ENCODE peak calls at places on chromosomes 3 and 15, in four cellular contexts. One of them, this sample, is unnamed.

GRCh38 chr3:38126121-38126892 is 10.6 kb downstream of the ACAA1 start:
- DNase-seq in neural progenitor cell: no peak
- DNase-seq in PC-3: no peak
- DNase-seq in SK-N-SH: no peak
- DNase-seq in this sample: no peak

GRCh38 chr3:115615001-115615447 is 8.3 kb upstream of the GAP43 start:
- DNase-seq in neural progenitor cell: peak; percentile 15
- DNase-seq in PC-3: peak; percentile 53
- DNase-seq in SK-N-SH: no peak
- DNase-seq in this sample: no peak

GRCh38 chr3:193788189-193788946 is 195.4 kb downstream of the OPA1 start:
- DNase-seq in neural progenitor cell: peak; percentile 90
- DNase-seq in PC-3: peak; percentile 75
- DNase-seq in SK-N-SH: peak; percentile 75
- DNase-seq in this sample: peak; percentile 56

GRCh38 chr3:178195824-178196223 is 340.4 kb upstream of the KCNMB2 start:
- DNase-seq in neural progenitor cell: no peak
- DNase-seq in PC-3: peak; percentile 51
- DNase-seq in SK-N-SH: no peak
- DNase-seq in this sample: peak; percentile 70

GRCh38 chr3:147415819-147416218 is 6.7 kb downstream of the ZIC1 start:
- DNase-seq in neural progenitor cell: peak; percentile 21
- DNase-seq in PC-3: peak; percentile 27
- DNase-seq in SK-N-SH: no peak
- DNase-seq in this sample: no peak

GRCh38 chr3:195537995-195538394 is 5.1 kb downstream of the PPP1R2 start:
- DNase-seq in neural progenitor cell: no peak
- DNase-seq in PC-3: no peak
- DNase-seq in SK-N-SH: no peak
- DNase-seq in this sample: no peak

GRCh38 chr3:46845397-46845859 is 17.8 kb downstream of the MYL3 start:
- DNase-seq in neural progenitor cell: peak; percentile 53
- DNase-seq in PC-3: peak; percentile 25
- DNase-seq in SK-N-SH: peak; percentile 90
- DNase-seq in this sample: peak; percentile 87

GRCh38 chr15:87827126-87827525 is 429.4 kb downstream of the NTRK3 start:
- DNase-seq in neural progenitor cell: no peak
- DNase-seq in PC-3: peak; percentile 19
- DNase-seq in SK-N-SH: no peak
- DNase-seq in this sample: peak; percentile 11

DNA sequence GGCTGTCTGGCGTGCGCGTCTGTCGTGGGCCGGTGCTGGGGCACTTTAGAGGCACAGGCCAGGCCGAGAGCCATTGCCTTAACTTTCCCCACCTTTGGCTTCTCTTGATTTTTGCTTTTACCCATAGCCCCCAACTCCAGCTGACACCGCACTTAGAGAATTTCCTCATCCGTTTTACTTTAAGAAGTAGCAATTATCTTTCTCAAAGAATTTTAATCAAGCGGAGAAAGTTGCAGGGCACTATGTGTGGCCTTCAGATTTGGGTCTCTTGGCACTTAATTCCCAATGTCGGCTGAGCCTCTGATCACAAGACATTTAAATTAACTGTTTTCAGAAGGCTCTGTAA is 1.2 kb downstream of the ALDH1A3 start:
- DNase-seq in neural progenitor cell: peak; percentile 16
- DNase-seq in PC-3: no peak
- DNase-seq in SK-N-SH: no peak
- DNase-seq in this sample: no peak
- H3K27me3 ChIP-seq in neural progenitor cell: peaks cover 96% of the 10 kb centered on the region
- H3K27me3 ChIP-seq in PC-3: no peaks in the 10 kb centered on the region
- H3K27me3 ChIP-seq in SK-N-SH: no peaks in the 10 kb centered on the region
- H3K27me3 ChIP-seq in this sample: no peaks in the 10 kb centered on the region

GRCh38 chr3:9760779-9761505 is 8.8 kb downstream of the CAMK1 start:
- DNase-seq in neural progenitor cell: no peak
- DNase-seq in PC-3: no peak
- DNase-seq in SK-N-SH: no peak
- DNase-seq in this sample: no peak

GRCh38 chr3:9762871-9763270 is 6.9 kb downstream of the CAMK1 start:
- DNase-seq in neural progenitor cell: no peak
- DNase-seq in PC-3: no peak
- DNase-seq in SK-N-SH: no peak
- DNase-seq in this sample: no peak

GRCh38 chr3:9765865-9766264 is 3.9 kb downstream of the CAMK1 start:
- DNase-seq in neural progenitor cell: no peak
- DNase-seq in PC-3: no peak
- DNase-seq in SK-N-SH: peak; percentile 58
- DNase-seq in this sample: no peak

GRCh38 chr3:9757427-9757826 is 7.7 kb downstream of the OGG1 start:
- DNase-seq in neural progenitor cell: no peak
- DNase-seq in PC-3: no peak
- DNase-seq in SK-N-SH: no peak
- DNase-seq in this sample: no peak

DNA sequence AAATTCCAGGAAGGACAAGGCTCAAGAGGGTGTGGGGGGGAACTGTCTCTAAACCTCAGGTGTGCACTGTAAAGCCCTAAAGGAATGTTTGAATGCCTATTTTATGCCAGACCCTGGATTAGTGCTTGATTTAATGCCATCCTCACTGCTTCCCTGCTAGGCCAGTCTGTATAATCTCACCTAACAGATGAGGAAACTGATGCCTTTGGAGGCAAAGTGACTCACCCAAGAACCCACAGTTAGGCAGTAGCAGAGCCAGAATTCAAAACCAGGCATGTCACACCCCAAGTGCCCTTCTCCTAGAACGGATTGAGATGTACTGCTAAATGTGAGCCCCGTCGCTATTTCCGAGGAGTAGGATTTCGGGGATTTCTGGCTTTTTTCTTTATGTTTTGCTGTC is 7.8 kb downstream of the CAMK1 start:
- DNase-seq in neural progenitor cell: no peak
- DNase-seq in PC-3: no peak
- DNase-seq in SK-N-SH: no peak
- DNase-seq in this sample: no peak
- H3K9ac ChIP-seq in neural progenitor cell: no peak overlapping the region
- H3K9ac ChIP-seq in PC-3: no peak overlapping the region
- H3K9ac ChIP-seq in SK-N-SH: no peak overlapping the region
- H3K9ac ChIP-seq in this sample: no peak overlapping the region

DNA sequence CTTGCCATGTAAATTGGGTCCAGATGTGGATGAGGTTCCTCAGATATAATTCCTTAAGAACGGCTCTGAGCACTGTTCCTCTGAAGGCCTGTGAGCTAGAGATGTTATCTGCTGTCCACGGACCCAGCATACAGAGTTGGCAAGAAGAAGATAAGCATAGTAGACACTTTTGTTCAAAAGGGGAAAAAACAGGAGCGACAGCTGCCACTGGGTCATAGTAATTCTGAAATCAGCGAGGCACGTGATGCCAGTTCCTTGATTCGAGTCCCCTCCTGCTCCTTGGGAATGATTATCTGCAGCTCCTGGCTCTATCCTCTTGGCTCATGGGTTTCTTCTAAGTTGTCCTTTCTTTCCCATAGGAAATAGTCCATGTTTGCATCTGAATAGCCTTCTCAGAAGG is 2.5 kb upstream of the RAB7A start:
- DNase-seq in neural progenitor cell: no peak
- DNase-seq in PC-3: no peak
- DNase-seq in SK-N-SH: no peak
- DNase-seq in this sample: no peak
- H3K4me1 ChIP-seq in neural progenitor cell: peaks cover 16% of the 10 kb centered on the region
- H3K4me1 ChIP-seq in PC-3: peaks cover 9% of the 10 kb centered on the region
- H3K4me1 ChIP-seq in SK-N-SH: peaks cover 8% of the 10 kb centered on the region
- H3K4me1 ChIP-seq in this sample: peaks cover 14% of the 10 kb centered on the region

DNA sequence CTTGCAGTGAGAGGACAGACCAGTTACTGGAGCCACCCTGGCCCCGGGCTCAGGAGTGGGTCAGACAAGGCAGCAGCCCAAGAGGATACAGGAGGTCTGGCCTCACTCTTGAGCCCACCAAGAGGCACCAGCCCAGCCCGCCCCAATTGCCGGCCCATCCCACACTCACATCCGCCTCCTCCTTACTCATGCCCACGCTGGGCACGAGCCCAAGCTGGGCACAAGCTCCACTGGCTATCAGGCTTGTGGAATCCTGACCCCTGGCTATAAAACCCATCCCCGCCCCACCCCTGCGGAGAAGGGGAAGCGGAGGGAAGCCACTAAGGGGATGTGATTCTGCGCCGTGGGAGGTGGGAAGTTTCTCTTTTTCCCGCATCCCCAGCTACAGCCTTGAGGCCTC is 25.9 kb downstream of the ADCY5 start:
- DNase-seq in neural progenitor cell: no peak
- DNase-seq in PC-3: no peak
- DNase-seq in SK-N-SH: no peak
- DNase-seq in this sample: no peak
- H3K27me3 ChIP-seq in neural progenitor cell: no peaks in the 10 kb centered on the region
- H3K27me3 ChIP-seq in PC-3: peaks cover 53% of the 10 kb centered on the region
- H3K27me3 ChIP-seq in SK-N-SH: peaks cover 5% of the 10 kb centered on the region
- H3K27me3 ChIP-seq in this sample: peaks cover 49% of the 10 kb centered on the region

GRCh38 chr3:50270422-50270831 is 1.5 kb downstream of the SEMA3B start:
- DNase-seq in neural progenitor cell: no peak
- DNase-seq in PC-3: no peak
- DNase-seq in SK-N-SH: no peak
- DNase-seq in this sample: no peak
- H3K9ac ChIP-seq in neural progenitor cell: no peak overlapping the region
- H3K9ac ChIP-seq in PC-3: peak overlapping the region; percentile 60
- H3K9ac ChIP-seq in SK-N-SH: no peak overlapping the region
- H3K9ac ChIP-seq in this sample: peak overlapping the region; percentile 3

GRCh38 chr15:28944696-28945300 is 59.0 kb downstream of the APBA2 start:
- DNase-seq in neural progenitor cell: no peak
- DNase-seq in PC-3: no peak
- DNase-seq in SK-N-SH: no peak
- DNase-seq in this sample: no peak
- H3K4me1 ChIP-seq in neural progenitor cell: no peaks in the 10 kb centered on the region
- H3K4me1 ChIP-seq in PC-3: no peaks in the 10 kb centered on the region
- H3K4me1 ChIP-seq in SK-N-SH: no peaks in the 10 kb centered on the region
- H3K4me1 ChIP-seq in this sample: no peaks in the 10 kb centered on the region

GRCh38 chr3:72177075-72178050 is 392.4 kb upstream of the PROK2 start:
- DNase-seq in neural progenitor cell: no peak
- DNase-seq in PC-3: no peak
- DNase-seq in SK-N-SH: no peak
- DNase-seq in this sample: peak; percentile 50

GRCh38 chr3:72174043-72174442 is 389.1 kb upstream of the PROK2 start:
- DNase-seq in neural progenitor cell: no peak
- DNase-seq in PC-3: no peak
- DNase-seq in SK-N-SH: no peak
- DNase-seq in this sample: no peak

GRCh38 chr3:72175305-72175858 is 390.4 kb upstream of the PROK2 start:
- DNase-seq in neural progenitor cell: no peak
- DNase-seq in PC-3: no peak
- DNase-seq in SK-N-SH: no peak
- DNase-seq in this sample: no peak

GRCh38 chr3:72176537-72177041 is 391.6 kb upstream of the PROK2 start:
- DNase-seq in neural progenitor cell: no peak
- DNase-seq in PC-3: no peak
- DNase-seq in SK-N-SH: no peak
- DNase-seq in this sample: no peak

DNA sequence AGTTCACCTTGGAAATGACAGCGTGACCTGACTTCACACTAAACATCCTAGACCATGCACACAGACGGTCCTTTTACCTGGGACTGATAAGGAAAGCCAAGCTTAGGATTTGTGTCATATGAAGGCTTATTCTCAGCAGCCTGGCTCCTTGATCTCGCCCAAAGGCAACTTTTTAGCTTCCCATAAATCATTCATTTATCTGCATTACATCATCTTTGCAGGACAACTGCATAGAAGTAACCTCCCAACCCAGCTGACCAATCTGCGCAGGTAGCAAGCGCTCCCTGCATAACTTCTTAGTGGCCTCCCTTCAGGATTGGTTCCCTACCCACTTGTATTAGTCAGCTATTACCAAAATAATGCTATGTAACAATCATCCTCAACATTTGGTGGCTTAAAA is 389.9 kb upstream of the PROK2 start:
- DNase-seq in neural progenitor cell: no peak
- DNase-seq in PC-3: no peak
- DNase-seq in SK-N-SH: no peak
- DNase-seq in this sample: no peak
- H3K27me3 ChIP-seq in neural progenitor cell: no peaks in the 10 kb centered on the region
- H3K27me3 ChIP-seq in PC-3: peaks cover 3% of the 10 kb centered on the region
- H3K27me3 ChIP-seq in SK-N-SH: no peaks in the 10 kb centered on the region
- H3K27me3 ChIP-seq in this sample: peaks cover 5% of the 10 kb centered on the region